ENCODE peak calls at places on chromosomes 1 and 21, in six cellular contexts. K, M, B, P, Z and Q are unnamed samples.

GRCh38 chr1:12132078-12132477 is 34.7 kb upstream of the TNFRSF1B start:
- DNase-seq in Z (no peak), M (no peak), K (peak; percentile 99), P (peak; percentile 93), B (no peak), Q (no peak)

GRCh38 chr1:57019240-57019805 is 53.5 kb upstream of the C8B start:
- DNase-seq in M (no peak), K (no peak), B (no peak), Z (no peak), P (no peak), Q (no peak)

GRCh38 chr1:176670853-176671252 is 207.9 kb downstream of the PAPPA2 start:
- DNase-seq in K (no peak), M (peak; percentile 40), B (no peak), Z (no peak), P (no peak), Q (no peak)

GRCh38 chr1:16109571-16109970 is 36.1 kb upstream of the FAM131C start:
- DNase-seq in Z (no peak), K (no peak), B (no peak), P (peak; percentile 44), M (no peak), Q (no peak)

GRCh38 chr1:203823306-203823705 is 27.9 kb downstream of the ZBED6 start:
- DNase-seq in B (no peak), Z (no peak), K (no peak), M (no peak), P (no peak), Q (no peak)

GRCh38 chr1:4694492-4694891 is 40.1 kb downstream of the AJAP1 start:
- DNase-seq in P (no peak), M (no peak), B (no peak), Z (no peak), K (no peak), Q (no peak)

GRCh38 chr1:109369167-109369746 is 28.5 kb downstream of the SORT1 start:
- DNase-seq in Z (no peak), B (no peak), P (peak; percentile 59), M (no peak), K (no peak), Q (no peak)

GRCh38 chr1:22323846-22324504 is 127.7 kb upstream of the ZBTB40 start:
- DNase-seq in M (no peak), Z (no peak), B (no peak), K (no peak), P (no peak), Q (no peak)

GRCh38 chr21:44401386-44402160 is 48.2 kb downstream of the TRPM2 start:
- DNase-seq in B (no peak), P (no peak), Z (no peak), K (no peak), M (no peak), Q (no peak)

GRCh38 chr1:84836145-84836544 is 56.9 kb downstream of the LPAR3 start:
- DNase-seq in M (no peak), B (no peak), Z (no peak), P (peak; percentile 26), K (peak; percentile 88), Q (no peak)

GRCh38 chr1:66270122-66270812 is 263.7 kb upstream of the SGIP1 start:
- DNase-seq in P (peak; percentile 68), M (no peak), K (no peak), Z (no peak), B (peak; percentile 21), Q (no peak)

GRCh38 chr21:37061926-37062591 is 10.8 kb downstream of the PIGP start:
- DNase-seq in Z (no peak), M (no peak), P (peak; percentile 28), K (no peak), B (no peak), Q (peak; percentile 37)

GRCh38 chr21:38410451-38410850 is 87.8 kb downstream of the ERG start:
- DNase-seq in B (no peak), P (no peak), M (no peak), Z (no peak), K (no peak), Q (no peak)

GRCh38 chr1:149849947-149850360 is 49.4 kb upstream of the BOLA1 start:
- DNase-seq in K (peak; percentile 17), Z (peak; percentile 24), B (peak; percentile 7), P (peak; percentile 36), M (peak; percentile 5), Q (peak; percentile 59)

GRCh38 chr1:61851849-61852692 is 109.8 kb downstream of the PATJ start:
- DNase-seq in Z (peak; percentile 73), M (peak; percentile 78), K (peak; percentile 79), B (peak; percentile 83), P (peak; percentile 81), Q (peak; percentile 69)

GRCh38 chr1:234750922-234751595 is 141.1 kb upstream of the IRF2BP2 start:
- DNase-seq in P (no peak), K (no peak), B (peak; percentile 58), M (no peak), Z (peak; percentile 28), Q (no peak)

GRCh38 chr21:42609806-42610205 is 43.6 kb upstream of the PDE9A start:
- DNase-seq in M (no peak), K (no peak), B (no peak), Z (no peak), P (no peak), Q (peak; percentile 24)

GRCh38 chr1:84541679-84542078 is 32.6 kb downstream of the CTBS start:
- DNase-seq in B (no peak), P (no peak), K (peak; percentile 14), M (peak; percentile 23), Z (peak; percentile 9), Q (peak; percentile 8)

GRCh38 chr1:205582471-205583291 is 49.1 kb downstream of the ELK4 start:
- DNase-seq in K (no peak), B (no peak), Z (no peak), P (no peak), M (no peak), Q (peak; percentile 38)

GRCh38 chr1:184034761-184035379 is 2.7 kb downstream of the COLGALT2 start:
- DNase-seq in B (no peak), M (no peak), K (no peak), Z (no peak), P (no peak), Q (no peak)

GRCh38 chr1:184032306-184033135 is 5.0 kb downstream of the COLGALT2 start:
- DNase-seq in P (no peak), B (no peak), Z (no peak), M (no peak), K (no peak), Q (no peak)

GRCh38 chr1:184033136-184033469 is 4.4 kb downstream of the COLGALT2 start:
- DNase-seq in K (no peak), P (no peak), M (no peak), B (no peak), Z (no peak), Q (no peak)

GRCh38 chr1:184035719-184036516 is 1.6 kb downstream of the COLGALT2 start:
- DNase-seq in K (no peak), B (no peak), P (peak; percentile 28), M (peak; percentile 35), Z (no peak), Q (no peak)

DNA sequence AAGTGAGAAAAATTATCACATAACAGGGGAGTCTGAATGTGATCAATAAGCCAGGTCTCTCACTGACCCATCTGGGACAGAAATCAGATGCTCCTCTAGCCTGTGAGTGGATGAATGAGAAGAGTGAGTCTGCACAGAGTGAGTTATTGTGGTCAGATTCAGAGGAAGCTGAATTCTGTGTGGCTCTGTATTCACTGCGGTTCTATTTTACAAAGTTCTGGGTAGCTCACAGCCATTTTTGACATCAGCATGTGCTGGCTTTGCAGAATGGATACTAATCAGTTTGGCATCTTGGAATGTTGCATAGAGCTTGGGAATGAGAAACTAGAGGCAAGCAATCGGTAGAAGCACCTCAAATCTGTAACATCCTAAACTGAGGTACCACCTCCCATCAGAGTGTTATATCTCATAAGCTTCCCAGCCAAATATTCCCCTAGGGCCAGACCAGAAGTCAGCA is 3.8 kb downstream of the COLGALT2 start:
- DNase-seq in B (no peak), Z (no peak), P (peak; percentile 67), M (no peak), K (no peak), Q (no peak)
- TF ChIP-seq EZH2phosphoT487 in B (no peak), Z (no peak), P (no peak), M (no peak), K (no peak), Q (no peak)

DNA sequence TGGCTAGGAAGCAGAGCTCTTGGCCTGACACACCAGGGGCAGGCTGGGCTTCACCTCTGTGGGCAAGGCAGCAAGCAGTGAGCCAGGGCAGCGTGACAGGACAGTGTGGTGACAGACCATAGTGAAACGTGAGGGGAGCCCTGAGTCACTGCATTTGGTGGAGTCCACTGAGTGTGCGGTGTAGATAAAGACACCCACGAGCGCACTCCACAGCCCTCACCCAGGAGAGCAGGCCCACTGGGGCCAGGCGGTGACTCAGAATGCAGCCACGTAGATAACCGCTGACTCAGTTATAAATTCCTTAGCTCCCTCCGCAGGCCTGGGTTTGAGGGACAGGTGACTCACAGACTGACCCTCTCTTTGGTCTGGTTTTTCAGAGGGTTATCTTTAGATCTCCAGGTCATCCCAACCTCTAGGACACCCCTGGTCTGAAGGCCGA is 90.1 kb upstream of the TSPAN2 start:
- DNase-seq in K (peak; percentile 95), Z (no peak), B (peak; percentile 70), P (peak; percentile 99), M (no peak), Q (no peak)
- TF ChIP-seq EZH2phosphoT487 in K (peak; percentile 54), Z (no peak), B (no peak), P (peak; percentile 69), M (no peak), Q (no peak)

DNA sequence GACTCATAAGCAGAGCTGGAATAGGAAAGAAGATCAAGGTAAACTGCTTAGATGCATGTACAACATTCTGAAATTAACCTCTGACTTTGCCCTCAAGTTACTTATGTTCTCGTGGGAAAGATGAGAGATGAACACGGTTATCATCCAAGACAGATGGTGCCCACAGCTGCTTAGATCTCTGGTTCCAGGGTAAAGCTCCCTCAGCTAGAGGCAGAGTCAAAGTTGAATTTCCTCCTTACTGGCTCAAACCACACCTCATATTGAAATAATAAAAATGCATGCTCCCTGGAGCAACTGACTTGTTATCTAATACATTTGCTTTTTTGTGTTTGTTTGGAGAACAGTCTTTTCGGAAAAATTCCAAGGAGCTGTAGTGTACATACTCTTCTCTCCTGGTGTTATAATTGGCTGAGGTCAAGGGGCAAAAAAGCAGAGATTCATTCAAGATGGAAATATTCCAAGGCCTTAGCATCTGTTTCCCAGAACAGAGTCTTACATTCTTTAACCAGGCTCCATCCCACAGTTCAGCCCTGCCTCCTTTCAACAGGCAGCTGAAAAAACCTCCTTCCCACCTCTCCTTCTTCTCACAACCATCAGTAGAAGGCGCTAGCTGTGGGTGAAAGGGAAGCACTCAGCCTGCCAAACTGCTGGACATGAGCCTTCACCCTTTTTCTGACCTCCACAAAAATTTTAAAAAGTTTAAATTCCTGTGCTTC is 43.6 kb upstream of the FMO2 start:
- DNase-seq in K (no peak), B (peak; percentile 46), M (peak; percentile 57), P (peak; percentile 74), Z (no peak), Q (no peak)
- TF ChIP-seq EZH2phosphoT487 in K (no peak), B (no peak), M (no peak), P (no peak), Z (no peak), Q (no peak)

GRCh38 chr1:179042700-179043099 is 17.0 kb downstream of the FAM20B start:
- DNase-seq in M (no peak), P (no peak), K (no peak), B (no peak), Z (no peak), Q (no peak)

GRCh38 chr1:179036844-179037465 is 11.3 kb downstream of the FAM20B start:
- DNase-seq in M (no peak), B (no peak), P (peak; percentile 72), K (peak; percentile 80), Z (no peak), Q (no peak)

GRCh38 chr1:179034720-179035119 is 9.0 kb downstream of the FAM20B start:
- DNase-seq in Z (no peak), K (peak; percentile 48), P (peak; percentile 80), M (no peak), B (no peak), Q (peak; percentile 69)

GRCh38 chr1:179042087-179042486 is 16.4 kb downstream of the FAM20B start:
- DNase-seq in Z (no peak), M (no peak), P (no peak), K (no peak), B (no peak), Q (no peak)

GRCh38 chr1:179038528-179039281 is 13.0 kb downstream of the FAM20B start:
- DNase-seq in K (no peak), B (no peak), Z (no peak), P (peak; percentile 25), M (no peak), Q (peak; percentile 47)
- TF ChIP-seq EZH2phosphoT487 in K (no peak), B (no peak), Z (no peak), P (no peak), M (no peak), Q (no peak)